ENCODE peak calls at places on chromosomes 13 and 19, in six cellular contexts. One of them, this sample, is unnamed.

GRCh38 chr19:54014920-54015560 is 23.6 kb downstream of the CACNG6 start:
- DNase-seq in ovary: no peak
- DNase-seq in CD8-positive, alpha-beta memory T cell: no peak
- DNase-seq in pancreas: no peak
- DNase-seq in aorta: no peak
- DNase-seq in right atrium auricular region: no peak
- DNase-seq in this sample: no peak

GRCh38 chr13:25306671-25307464 is 5.4 kb downstream of the NUP58 start:
- DNase-seq in right atrium auricular region: no peak
- DNase-seq in aorta: no peak
- DNase-seq in ovary: no peak
- DNase-seq in pancreas: no peak
- DNase-seq in CD8-positive, alpha-beta memory T cell: no peak
- DNase-seq in this sample: no peak

GRCh38 chr19:42135836-42136235 is 3.6 kb upstream of the POU2F2 start:
- DNase-seq in ovary: no peak
- DNase-seq in right atrium auricular region: no peak
- DNase-seq in CD8-positive, alpha-beta memory T cell: no peak
- DNase-seq in pancreas: no peak
- DNase-seq in aorta: no peak
- DNase-seq in this sample: no peak

GRCh38 chr19:54390942-54391577 is 24.2 kb upstream of the TTYH1 start:
- DNase-seq in pancreas: no peak
- DNase-seq in aorta: no peak
- DNase-seq in ovary: peak; percentile 35
- DNase-seq in right atrium auricular region: no peak
- DNase-seq in CD8-positive, alpha-beta memory T cell: peak; percentile 79
- DNase-seq in this sample: peak; percentile 51

GRCh38 chr13:97193577-97193976 is 28.6 kb upstream of the MBNL2 start:
- DNase-seq in right atrium auricular region: no peak
- DNase-seq in CD8-positive, alpha-beta memory T cell: no peak
- DNase-seq in aorta: no peak
- DNase-seq in pancreas: no peak
- DNase-seq in ovary: no peak
- DNase-seq in this sample: no peak

GRCh38 chr19:19067276-19068072 is 3.7 kb downstream of the SLC25A42 start:
- DNase-seq in ovary: no peak
- DNase-seq in CD8-positive, alpha-beta memory T cell: no peak
- DNase-seq in pancreas: no peak
- DNase-seq in right atrium auricular region: no peak
- DNase-seq in aorta: no peak
- DNase-seq in this sample: no peak

GRCh38 chr19:33292595-33293254 is 9.6 kb downstream of the CEBPA start:
- DNase-seq in ovary: no peak
- DNase-seq in right atrium auricular region: no peak
- DNase-seq in aorta: peak; percentile 46
- DNase-seq in CD8-positive, alpha-beta memory T cell: no peak
- DNase-seq in pancreas: no peak
- DNase-seq in this sample: peak; percentile 81

GRCh38 chr13:26300140-26300539 is 46.2 kb downstream of the CDK8 start:
- DNase-seq in CD8-positive, alpha-beta memory T cell: no peak
- DNase-seq in right atrium auricular region: no peak
- DNase-seq in ovary: no peak
- DNase-seq in pancreas: no peak
- DNase-seq in aorta: no peak
- DNase-seq in this sample: no peak

GRCh38 chr19:1672038-1672768 is 19.8 kb upstream of the TCF3 start:
- DNase-seq in aorta: no peak
- DNase-seq in CD8-positive, alpha-beta memory T cell: peak; percentile 73
- DNase-seq in ovary: peak; percentile 47
- DNase-seq in right atrium auricular region: no peak
- DNase-seq in pancreas: no peak
- DNase-seq in this sample: peak; percentile 41

GRCh38 chr13:112434937-112435523 is 58.9 kb downstream of the SPACA7 start:
- DNase-seq in pancreas: no peak
- DNase-seq in right atrium auricular region: peak; percentile 36
- DNase-seq in ovary: no peak
- DNase-seq in CD8-positive, alpha-beta memory T cell: no peak
- DNase-seq in aorta: no peak
- DNase-seq in this sample: no peak

GRCh38 chr19:36140289-36141038 is 598 bp downstream of the CAPNS1 start:
- DNase-seq in pancreas: peak; percentile 81
- DNase-seq in CD8-positive, alpha-beta memory T cell: peak; percentile 68
- DNase-seq in ovary: peak; percentile 65
- DNase-seq in right atrium auricular region: no peak
- DNase-seq in aorta: peak; percentile 71
- DNase-seq in this sample: peak; percentile 57

GRCh38 chr13:31540316-31540715 is 199.0 kb upstream of the RXFP2 start:
- DNase-seq in right atrium auricular region: no peak
- DNase-seq in ovary: no peak
- DNase-seq in aorta: no peak
- DNase-seq in pancreas: no peak
- DNase-seq in CD8-positive, alpha-beta memory T cell: no peak
- DNase-seq in this sample: no peak

GRCh38 chr13:31036717-31037116 is 104.3 kb downstream of the TEX26 start:
- DNase-seq in right atrium auricular region: no peak
- DNase-seq in aorta: no peak
- DNase-seq in CD8-positive, alpha-beta memory T cell: no peak
- DNase-seq in ovary: no peak
- DNase-seq in pancreas: no peak
- DNase-seq in this sample: no peak

GRCh38 chr13:91302070-91302469 is 45.4 kb upstream of the MIR17HG start:
- DNase-seq in aorta: no peak
- DNase-seq in right atrium auricular region: no peak
- DNase-seq in CD8-positive, alpha-beta memory T cell: no peak
- DNase-seq in ovary: no peak
- DNase-seq in pancreas: no peak
- DNase-seq in this sample: no peak

GRCh38 chr19:7830272-7830771 is 304 bp downstream of the EVI5L start:
- DNase-seq in right atrium auricular region: no peak
- DNase-seq in CD8-positive, alpha-beta memory T cell: peak; percentile 59
- DNase-seq in pancreas: peak; percentile 86
- DNase-seq in aorta: no peak
- DNase-seq in ovary: peak; percentile 70
- DNase-seq in this sample: peak; percentile 32

GRCh38 chr19:27822336-27822735 is 1390.6 kb downstream of the UQCRFS1 start:
- DNase-seq in aorta: no peak
- DNase-seq in right atrium auricular region: no peak
- DNase-seq in pancreas: no peak
- DNase-seq in ovary: no peak
- DNase-seq in CD8-positive, alpha-beta memory T cell: no peak
- DNase-seq in this sample: no peak

GRCh38 chr13:20553309-20553708 is 13.6 kb upstream of the IFT88 start:
- DNase-seq in CD8-positive, alpha-beta memory T cell: no peak
- DNase-seq in aorta: no peak
- DNase-seq in pancreas: no peak
- DNase-seq in right atrium auricular region: no peak
- DNase-seq in ovary: no peak
- DNase-seq in this sample: no peak

GRCh38 chr13:91242652-91243051 is 104.8 kb upstream of the MIR17HG start:
- DNase-seq in pancreas: no peak
- DNase-seq in CD8-positive, alpha-beta memory T cell: no peak
- DNase-seq in aorta: no peak
- DNase-seq in right atrium auricular region: no peak
- DNase-seq in ovary: no peak
- DNase-seq in this sample: no peak

GRCh38 chr19:1063909-1064660 is 2.9 kb upstream of the ARHGAP45 start:
- DNase-seq in CD8-positive, alpha-beta memory T cell: peak; percentile 51
- DNase-seq in pancreas: peak; percentile 81
- DNase-seq in right atrium auricular region: no peak
- DNase-seq in aorta: peak; percentile 51
- DNase-seq in ovary: no peak
- DNase-seq in this sample: peak; percentile 35

GRCh38 chr19:48737360-48737998 is 2.9 kb downstream of the RASIP1 start:
- DNase-seq in aorta: no peak
- DNase-seq in pancreas: peak; percentile 95
- DNase-seq in right atrium auricular region: no peak
- DNase-seq in ovary: peak; percentile 81
- DNase-seq in CD8-positive, alpha-beta memory T cell: no peak
- DNase-seq in this sample: no peak

GRCh38 chr13:42747399-42747873 is 33.9 kb upstream of the FAM216B start:
- DNase-seq in aorta: no peak
- DNase-seq in ovary: no peak
- DNase-seq in right atrium auricular region: no peak
- DNase-seq in pancreas: no peak
- DNase-seq in CD8-positive, alpha-beta memory T cell: no peak
- DNase-seq in this sample: no peak

DNA sequence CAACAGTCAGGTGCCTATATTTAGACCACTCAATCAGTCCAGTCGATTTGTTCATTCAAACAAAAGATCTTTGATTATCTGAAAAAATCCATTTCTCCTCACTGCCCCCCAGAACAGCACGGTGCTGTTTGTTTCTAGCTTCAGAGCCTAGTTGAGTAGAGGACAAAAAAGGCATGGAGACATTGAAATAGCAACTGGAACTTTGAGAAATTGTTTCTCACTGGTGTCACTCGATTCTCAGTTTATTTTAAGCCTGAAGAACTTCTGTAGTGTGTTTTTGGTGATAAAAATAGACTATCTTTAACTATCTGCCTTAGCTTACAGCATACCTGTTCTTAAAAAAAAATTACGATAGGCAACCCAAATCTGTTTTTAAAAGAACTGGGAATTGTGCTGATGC is 67.1 kb downstream of the ARHGAP35 start:
- DNase-seq in ovary: no peak
- DNase-seq in CD8-positive, alpha-beta memory T cell: no peak
- DNase-seq in right atrium auricular region: no peak
- DNase-seq in pancreas: no peak
- DNase-seq in aorta: no peak
- DNase-seq in this sample: no peak
- H3K4me3 ChIP-seq in ovary: no peak overlapping the region
- H3K4me3 ChIP-seq in CD8-positive, alpha-beta memory T cell: no peak overlapping the region
- H3K4me3 ChIP-seq in right atrium auricular region: no peak overlapping the region
- H3K4me3 ChIP-seq in pancreas: no peak overlapping the region
- H3K4me3 ChIP-seq in aorta: no peak overlapping the region
- H3K4me3 ChIP-seq in this sample: no peak overlapping the region

DNA sequence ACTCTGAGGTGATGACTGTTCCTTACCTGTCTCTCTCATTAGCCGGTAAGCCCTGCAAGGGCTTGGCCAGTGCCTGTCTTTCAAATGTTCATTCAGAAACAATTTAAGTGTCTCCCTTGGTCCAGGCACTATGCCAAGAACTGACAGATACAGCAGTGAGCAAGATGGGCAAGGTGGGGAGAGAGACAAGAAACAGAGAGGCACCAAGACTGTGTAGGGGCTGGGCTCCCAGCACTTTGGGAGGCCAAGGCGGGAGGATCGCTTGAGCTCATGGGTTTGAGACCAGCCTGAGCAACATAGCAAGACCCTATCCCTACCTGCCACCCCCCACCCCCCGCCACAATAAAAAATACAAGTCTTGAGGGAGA is 1.3 kb upstream of the CCNE1 start:
- DNase-seq in pancreas: no peak
- DNase-seq in CD8-positive, alpha-beta memory T cell: no peak
- DNase-seq in aorta: no peak
- DNase-seq in right atrium auricular region: no peak
- DNase-seq in ovary: peak; percentile 34
- DNase-seq in this sample: peak; percentile 21
- H3K27ac ChIP-seq in pancreas: no peak overlapping the region
- H3K27ac ChIP-seq in CD8-positive, alpha-beta memory T cell: peak overlapping the region; percentile 80
- H3K27ac ChIP-seq in aorta: no peak overlapping the region
- H3K27ac ChIP-seq in right atrium auricular region: peak overlapping the region; percentile 62
- H3K27ac ChIP-seq in ovary: no peak overlapping the region
- H3K27ac ChIP-seq in this sample: no peak overlapping the region

DNA sequence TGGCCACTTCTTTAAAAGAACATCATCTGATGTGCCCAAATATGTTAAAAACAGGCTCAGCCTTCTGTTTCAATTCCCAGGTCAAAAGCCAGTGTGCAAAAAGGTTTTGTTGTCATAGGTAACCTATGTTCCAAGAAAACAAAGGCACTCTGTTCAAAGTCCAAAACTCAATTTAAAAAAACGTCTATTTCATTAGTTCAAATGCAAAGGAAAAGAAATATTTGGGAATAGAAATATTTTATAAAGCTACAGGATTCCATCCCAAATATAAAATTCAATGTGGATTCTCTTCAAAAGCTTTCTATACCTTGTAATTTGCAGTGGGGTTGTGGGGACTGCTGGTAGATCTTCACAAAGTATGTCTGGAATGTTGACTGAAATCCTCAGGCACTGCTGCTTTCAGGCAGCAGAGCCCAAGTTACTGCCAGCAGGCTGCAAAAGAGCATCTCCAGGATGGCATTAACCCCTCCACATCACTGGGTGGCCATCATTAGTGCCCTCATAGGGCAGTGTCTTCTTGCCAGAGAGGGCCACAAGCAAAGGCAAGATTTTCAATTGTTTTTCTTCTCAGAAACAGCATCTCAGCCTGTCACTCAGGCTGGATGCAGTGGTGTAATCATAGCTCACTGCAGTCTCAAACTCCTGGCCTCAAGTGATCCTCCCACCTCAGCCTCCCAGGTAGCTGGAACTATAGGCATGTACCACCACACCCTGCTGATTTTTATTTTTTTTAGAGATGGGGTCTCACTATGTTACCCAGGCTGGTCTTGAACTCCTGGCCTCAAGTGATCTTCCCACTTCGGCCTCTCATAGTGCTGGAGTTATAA is 22.8 kb upstream of the STK24 start:
- DNase-seq in ovary: no peak
- DNase-seq in aorta: no peak
- DNase-seq in pancreas: no peak
- DNase-seq in CD8-positive, alpha-beta memory T cell: no peak
- DNase-seq in right atrium auricular region: no peak
- DNase-seq in this sample: no peak
- H3K36me3 ChIP-seq in ovary: no peaks in the 10 kb centered on the region
- H3K36me3 ChIP-seq in aorta: no peaks in the 10 kb centered on the region
- H3K36me3 ChIP-seq in pancreas: no peaks in the 10 kb centered on the region
- H3K36me3 ChIP-seq in CD8-positive, alpha-beta memory T cell: no peaks in the 10 kb centered on the region
- H3K36me3 ChIP-seq in right atrium auricular region: no peaks in the 10 kb centered on the region
- H3K36me3 ChIP-seq in this sample: no peaks in the 10 kb centered on the region

GRCh38 chr19:57748029-57748428 is 1.4 kb downstream of the ZNF776 start:
- DNase-seq in ovary: no peak
- DNase-seq in CD8-positive, alpha-beta memory T cell: no peak
- DNase-seq in right atrium auricular region: no peak
- DNase-seq in pancreas: no peak
- DNase-seq in aorta: no peak
- DNase-seq in this sample: no peak
- H3K4me3 ChIP-seq in ovary: no peak overlapping the region
- H3K4me3 ChIP-seq in CD8-positive, alpha-beta memory T cell: peak overlapping the region; percentile 99
- H3K4me3 ChIP-seq in right atrium auricular region: peak overlapping the region; percentile 100
- H3K4me3 ChIP-seq in pancreas: no peak overlapping the region
- H3K4me3 ChIP-seq in aorta: peak overlapping the region; percentile 1
- H3K4me3 ChIP-seq in this sample: no peak overlapping the region

DNA sequence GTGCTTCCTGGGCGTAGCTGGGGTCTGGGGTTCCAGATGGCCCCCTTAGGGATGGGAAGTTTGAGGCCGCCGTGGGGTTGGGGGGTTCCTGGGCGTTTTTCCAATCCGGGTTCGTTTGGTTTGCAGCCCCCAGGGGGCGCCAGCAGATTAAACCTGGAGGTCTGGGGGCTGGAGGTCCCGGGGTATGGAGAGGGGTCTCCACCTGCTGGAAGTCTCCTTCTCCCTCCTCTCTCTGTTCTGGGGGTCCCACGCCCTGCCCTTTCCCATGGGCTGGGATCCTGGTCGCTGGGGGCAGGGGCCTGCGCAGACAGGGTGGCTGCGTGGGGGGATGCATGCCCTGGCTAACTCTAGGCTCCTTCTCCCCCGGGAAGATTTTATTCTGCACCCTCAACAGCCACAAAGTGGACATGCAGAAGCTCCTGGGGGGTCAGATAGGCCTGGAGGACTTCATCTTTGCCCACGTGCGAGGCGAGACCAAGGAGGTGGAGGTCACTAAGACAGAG is 897 bp downstream of the GIPC3 start:
- DNase-seq in right atrium auricular region: no peak
- DNase-seq in CD8-positive, alpha-beta memory T cell: no peak
- DNase-seq in pancreas: no peak
- DNase-seq in aorta: no peak
- DNase-seq in ovary: no peak
- DNase-seq in this sample: no peak
- H3K27ac ChIP-seq in right atrium auricular region: no peak overlapping the region
- H3K27ac ChIP-seq in CD8-positive, alpha-beta memory T cell: no peak overlapping the region
- H3K27ac ChIP-seq in pancreas: no peak overlapping the region
- H3K27ac ChIP-seq in aorta: no peak overlapping the region
- H3K27ac ChIP-seq in ovary: no peak overlapping the region
- H3K27ac ChIP-seq in this sample: no peak overlapping the region